ENCODE peak calls at places on chromosomes 12 and 14, in five cellular contexts. K, O, R, E and F are unnamed samples.

GRCh38 chr14:105020815-105021655 is at the start of gene CDCA4:
- DNase-seq in K (peak; percentile 99), O (peak; percentile 99), R (peak; percentile 94), E (peak; percentile 99), F (peak; percentile 95)

GRCh38 chr14:84806627-84807026 is 723.3 kb upstream of the FLRT2 start:
- DNase-seq in K (no peak), O (no peak), R (no peak), E (no peak), F (no peak)

GRCh38 chr14:102246071-102246470 is 58.9 kb downstream of the MOK start:
- DNase-seq in K (no peak), O (no peak), R (no peak), E (no peak), F (no peak)

GRCh38 chr14:52272375-52272774 is 4.9 kb downstream of the PTGDR start:
- DNase-seq in K (no peak), O (peak; percentile 47), R (no peak), E (no peak), F (no peak)

GRCh38 chr12:92332552-92332951 is 186.9 kb upstream of the BTG1 start:
- DNase-seq in K (no peak), O (no peak), R (no peak), E (no peak), F (no peak)

GRCh38 chr12:75933136-75933535 is 98.4 kb downstream of the PHLDA1 start:
- DNase-seq in K (no peak), O (peak; percentile 68), R (no peak), E (no peak), F (no peak)

GRCh38 chr12:94793191-94793595 is 142.8 kb upstream of the TMCC3 start:
- DNase-seq in K (peak; percentile 44), O (peak; percentile 35), R (no peak), E (no peak), F (no peak)

GRCh38 chr14:49686425-49686824 is 1.6 kb downstream of the POLE2 start:
- DNase-seq in K (no peak), O (no peak), R (no peak), E (no peak), F (no peak)

GRCh38 chr14:95474941-95475340 is 41.5 kb downstream of the SYNE3 start:
- DNase-seq in K (no peak), O (no peak), R (no peak), E (no peak), F (no peak)

GRCh38 chr12:92421701-92422100 is 276.1 kb upstream of the BTG1 start:
- DNase-seq in K (no peak), O (no peak), R (no peak), E (no peak), F (no peak)

GRCh38 chr12:89073027-89073398 is 279.3 kb downstream of the DUSP6 start:
- DNase-seq in K (no peak), O (peak; percentile 77), R (no peak), E (no peak), F (no peak)

GRCh38 chr12:121227294-121227693 is 17.4 kb downstream of the P2RX4 start:
- DNase-seq in K (no peak), O (no peak), R (peak; percentile 72), E (peak; percentile 53), F (no peak)